ENCODE peak calls at places on chromosome 11, in five cellular contexts. V is cardiac fibroblast; R is activated CD4-positive, alpha-beta T cell treated with anti-CD3 and anti-CD28 coated beads for 36 hours; T is DMS153; A is Caki2. B is an unnamed sample.
A peak's percentile ranks its signal among the peaks of the same experiment; 100 is the strongest.

GRCh38 chr11:117071344-117071787 is 26.9 kb downstream of the SIK3 start:
- DNase-seq in T (peak; percentile 48), R (no peak), A (peak; percentile 97), V (peak; percentile 24), B (no peak)

GRCh38 chr11:47946682-47947575 is 33.4 kb upstream of the PTPRJ start:
- DNase-seq in A (peak; percentile 98), R (peak; percentile 59), T (no peak), V (peak; percentile 97), B (peak; percentile 91)

GRCh38 chr11:88051386-88051785 is 123.9 kb downstream of the RAB38 start:
- DNase-seq in R (no peak), A (no peak), T (no peak), V (peak; percentile 58), B (no peak)

GRCh38 chr11:6799402-6799801 is at the start of gene OR6A2:
- DNase-seq in R (no peak), V (peak; percentile 33), A (no peak), T (no peak), B (peak; percentile 0)

GRCh38 chr11:66429983-66430602 is 8.6 kb downstream of the MRPL11 start:
- DNase-seq in T (peak; percentile 53), R (peak; percentile 91), V (peak; percentile 82), A (peak; percentile 21), B (peak; percentile 44)

GRCh38 chr11:12376259-12376971 is 956 bp upstream of the PARVA start:
- DNase-seq in R (no peak), V (peak; percentile 85), T (no peak), A (no peak), B (peak; percentile 91)

GRCh38 chr11:92226331-92227232 is 2.0 kb downstream of the FAT3 start:
- DNase-seq in R (no peak), A (peak; percentile 25), T (no peak), V (peak; percentile 3), B (no peak)

GRCh38 chr11:132858203-132858602 is 674.1 kb downstream of the OPCML start:
- DNase-seq in A (peak; percentile 4), T (no peak), V (peak; percentile 25), R (no peak), B (no peak)

GRCh38 chr11:94740083-94740974 is 27.8 kb upstream of the AMOTL1 start:
- DNase-seq in V (peak; percentile 25), R (peak; percentile 11), T (no peak), A (no peak), B (no peak)